ENCODE peak calls at places on chromosomes 16 and 17, in seven cellular contexts. F is HFF-Myc, C is BJ, O is heart right ventricle, K is ascending aorta, M is H1, I is GM10248. G is an unnamed sample.

GRCh38 chr17:4426499-4427208 is 7.1 kb upstream of the SPNS3 start:
- DNase-seq in F (no peak), C (no peak), O (no peak), K (no peak), M (no peak), I (no peak), G (no peak)

GRCh38 chr17:3815122-3815521 is 14.1 kb upstream of the ITGAE start:
- DNase-seq in F (no peak), C (no peak), O (no peak), K (no peak), M (no peak), I (no peak), G (no peak)

GRCh38 chr17:61594294-61594825 is 3.3 kb upstream of the NACA2 start:
- DNase-seq in F (no peak), C (no peak), O (no peak), K (no peak), M (no peak), I (no peak), G (no peak)

GRCh38 chr16:67104061-67104460 is 5.7 kb upstream of the PHAF1 start:
- DNase-seq in F (no peak), C (no peak), O (no peak), K (no peak), M (peak; percentile 64), I (no peak), G (peak; percentile 54)

GRCh38 chr17:3796110-3796821 is 4.7 kb downstream of the ITGAE start:
- DNase-seq in F (no peak), C (no peak), O (no peak), K (no peak), M (no peak), I (peak; percentile 87), G (no peak)

GRCh38 chr17:35752945-35753764 is at the start of gene GAS2L2:
- DNase-seq in F (no peak), C (no peak), O (no peak), K (no peak), M (no peak), I (no peak), G (no peak)

GRCh38 chr17:32266389-32267269 is 997 bp downstream of the RHBDL3 start:
- DNase-seq in F (no peak), C (no peak), O (no peak), K (no peak), M (peak; percentile 85), I (peak; percentile 52), G (peak; percentile 78)

GRCh38 chr17:82648761-82649474 is 674 bp upstream of the WDR45B start:
- DNase-seq in F (no peak), C (no peak), O (peak; percentile 69), K (peak; percentile 82), M (peak; percentile 66), I (peak; percentile 79), G (peak; percentile 62)

GRCh38 chr17:75130632-75131277 is 787 bp downstream of the NT5C start:
- DNase-seq in F (no peak), C (no peak), O (no peak), K (no peak), M (peak; percentile 79), I (peak; percentile 56), G (peak; percentile 70)

GRCh38 chr17:77404812-77405581 is 264.2 kb downstream of the SEC14L1 start:
- DNase-seq in F (no peak), C (no peak), O (no peak), K (peak; percentile 91), M (no peak), I (peak; percentile 92), G (no peak)

GRCh38 chr17:27200476-27200875 is 93.4 kb upstream of the WSB1 start:
- DNase-seq in F (no peak), C (no peak), O (no peak), K (no peak), M (no peak), I (no peak), G (no peak)

GRCh38 chr16:58196898-58197313 is 1.0 kb downstream of the CSNK2A2 start:
- DNase-seq in F (peak; percentile 3), C (no peak), O (no peak), K (no peak), M (no peak), I (no peak), G (no peak)

GRCh38 chr16:85129846-85130706 is 17.8 kb upstream of the CIBAR2 start:
- DNase-seq in F (no peak), C (no peak), O (no peak), K (peak; percentile 85), M (no peak), I (no peak), G (no peak)

GRCh38 chr16:72739577-72739976 is 308.4 kb downstream of the ZFHX3 start:
- DNase-seq in F (no peak), C (peak; percentile 75), O (no peak), K (no peak), M (no peak), I (no peak), G (no peak)

GRCh38 chr17:74873874-74874614 is 1.2 kb upstream of the FDXR start:
- DNase-seq in F (no peak), C (no peak), O (no peak), K (no peak), M (no peak), I (no peak), G (no peak)

GRCh38 chr16:6027733-6028132 is 930.1 kb upstream of the EEF2KMT start:
- DNase-seq in F (no peak), C (no peak), O (no peak), K (no peak), M (no peak), I (no peak), G (no peak)

GRCh38 chr17:81257533-81257932 is 18.4 kb downstream of the NDUFAF8 start:
- DNase-seq in F (no peak), C (no peak), O (peak; percentile 8), K (no peak), M (no peak), I (no peak), G (no peak)

GRCh38 chr17:81252336-81253329 is 13.5 kb downstream of the NDUFAF8 start:
- DNase-seq in F (no peak), C (no peak), O (peak; percentile 13), K (no peak), M (no peak), I (no peak), G (peak; percentile 43)

GRCh38 chr17:81256616-81257015 is 17.5 kb downstream of the NDUFAF8 start:
- DNase-seq in F (no peak), C (no peak), O (peak; percentile 5), K (no peak), M (no peak), I (no peak), G (no peak)

GRCh38 chr17:81253358-81254131 is 14.4 kb downstream of the NDUFAF8 start:
- DNase-seq in F (no peak), C (no peak), O (no peak), K (no peak), M (peak; percentile 74), I (peak; percentile 72), G (peak; percentile 68)

GRCh38 chr17:81254955-81255717 is 16.0 kb downstream of the NDUFAF8 start:
- DNase-seq in F (peak; percentile 32), C (peak; percentile 15), O (peak; percentile 85), K (peak; percentile 86), M (peak; percentile 68), I (no peak), G (peak; percentile 73)
- TF ChIP-seq CTCF in F (peak; percentile 77), C (peak; percentile 78), O (peak; percentile 58), K (peak; percentile 68), M (peak; percentile 52), I (peak; percentile 20), G (peak; percentile 27)

GRCh38 chr17:49861150-49861884 is 13.4 kb upstream of the TAC4 start:
- DNase-seq in F (no peak), C (no peak), O (no peak), K (no peak), M (peak; percentile 77), I (peak; percentile 81), G (no peak)

GRCh38 chr17:49862781-49863331 is 15.0 kb upstream of the TAC4 start:
- DNase-seq in F (no peak), C (no peak), O (no peak), K (no peak), M (no peak), I (no peak), G (no peak)

GRCh38 chr17:49858796-49859195 is 10.9 kb upstream of the TAC4 start:
- DNase-seq in F (no peak), C (no peak), O (no peak), K (no peak), M (no peak), I (no peak), G (no peak)

GRCh38 chr17:49859991-49860953 is 12.4 kb upstream of the TAC4 start:
- DNase-seq in F (no peak), C (no peak), O (no peak), K (no peak), M (no peak), I (no peak), G (no peak)
- TF ChIP-seq CTCF in F (peak; percentile 30), C (no peak), O (no peak), K (no peak), M (peak; percentile 51), I (no peak), G (no peak)

GRCh38 chr17:57875109-57876022 is 25.5 kb upstream of the MRPS23 start:
- DNase-seq in F (peak; percentile 95), C (peak; percentile 90), O (peak; percentile 80), K (peak; percentile 96), M (peak; percentile 71), I (no peak), G (peak; percentile 70)
- TF ChIP-seq CTCF in F (peak; percentile 55), C (peak; percentile 73), O (peak; percentile 43), K (peak; percentile 63), M (peak; percentile 6), I (no peak), G (peak; percentile 65)

GRCh38 chr17:55326030-55326429 is 61.3 kb downstream of the HLF start:
- DNase-seq in F (no peak), C (no peak), O (no peak), K (no peak), M (no peak), I (no peak), G (no peak)

GRCh38 chr17:55325405-55325804 is 60.6 kb downstream of the HLF start:
- DNase-seq in F (no peak), C (no peak), O (no peak), K (no peak), M (no peak), I (no peak), G (no peak)

GRCh38 chr17:55323518-55324295 is 58.9 kb downstream of the HLF start:
- DNase-seq in F (no peak), C (no peak), O (no peak), K (no peak), M (no peak), I (no peak), G (no peak)

GRCh38 chr17:55322451-55322985 is 57.8 kb downstream of the HLF start:
- DNase-seq in F (peak; percentile 6), C (peak; percentile 79), O (no peak), K (no peak), M (no peak), I (no peak), G (no peak)

DNA sequence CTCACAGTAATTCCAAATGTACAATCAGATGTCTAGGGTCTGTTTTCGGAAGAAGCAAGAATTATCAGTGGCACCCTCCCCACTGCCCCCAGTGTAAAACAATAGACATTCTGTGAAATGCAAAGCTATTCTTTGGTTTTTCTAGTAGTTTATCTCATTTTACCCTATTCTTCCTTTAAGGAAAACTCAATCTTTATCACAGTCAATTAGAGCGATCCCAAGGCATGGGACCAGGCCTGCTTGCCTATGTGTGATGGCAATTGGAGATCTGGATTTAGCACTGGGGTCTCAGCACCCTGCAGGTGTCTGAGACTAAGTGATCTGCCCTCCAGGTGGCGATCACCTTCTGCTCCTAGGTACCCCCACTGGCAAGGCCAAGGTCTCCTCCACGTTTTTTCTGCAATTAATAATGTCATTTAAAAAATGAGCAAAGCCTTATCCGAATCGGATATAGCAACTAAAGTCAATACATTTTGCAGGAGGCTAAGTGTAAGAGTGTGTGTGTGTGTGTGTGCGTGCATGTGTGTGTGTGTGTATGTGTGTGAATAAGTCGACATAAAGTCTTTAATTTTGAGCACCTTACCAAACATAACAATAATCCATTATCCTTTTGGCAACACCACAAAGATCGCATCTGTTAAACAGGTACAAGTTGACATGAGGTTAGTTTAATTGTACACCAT is 59.7 kb downstream of the HLF start:
- DNase-seq in F (no peak), C (no peak), O (no peak), K (no peak), M (no peak), I (no peak), G (no peak)
- TF ChIP-seq CTCF in F (no peak), C (no peak), O (no peak), K (no peak), M (no peak), I (no peak), G (no peak)